ENCODE peak calls at places on chromosomes 7 and 10, in five cellular contexts. K is uterus, C is upper lobe of left lung, L is heart left ventricle, V is esophagus squamous epithelium. H is an unnamed sample.

GRCh38 chr7:69674701-69675182 is 76.5 kb downstream of the AUTS2 start:
- DNase-seq in K (no peak), C (no peak), L (no peak), V (no peak), H (no peak)

GRCh38 chr7:7522421-7522820 is 13.3 kb downstream of the COL28A1 start:
- DNase-seq in K (no peak), C (no peak), L (no peak), V (no peak), H (no peak)

GRCh38 chr7:95491634-95492314 is 6.0 kb downstream of the ASB4 start:
- DNase-seq in K (no peak), C (no peak), L (no peak), V (no peak), H (no peak)

GRCh38 chr7:11727864-11728263 is 104.1 kb downstream of the THSD7A start:
- DNase-seq in K (no peak), C (no peak), L (no peak), V (no peak), H (no peak)

GRCh38 chr10:101216207-101216607 is 13.1 kb downstream of the LBX1 start:
- DNase-seq in K (no peak), C (peak), L (no peak), V (no peak), H (no peak)

GRCh38 chr10:14617850-14618249 is 156.8 kb downstream of the FAM107B start:
- DNase-seq in K (no peak), C (no peak), L (no peak), V (no peak), H (no peak)

GRCh38 chr10:131175891-131176290 is 135.6 kb downstream of the TCERG1L start:
- DNase-seq in K (no peak), C (no peak), L (no peak), V (no peak), H (no peak)

GRCh38 chr10:4028027-4028471 is 243.0 kb upstream of the KLF6 start:
- DNase-seq in K (no peak), C (no peak), L (no peak), V (no peak), H (no peak)

GRCh38 chr7:5554287-5554785 is 130.7 kb upstream of the TNRC18 start:
- DNase-seq in K (no peak), C (no peak), L (no peak), V (no peak), H (no peak)

GRCh38 chr10:27550823-27551222 is 46.7 kb downstream of the RAB18 start:
- DNase-seq in K (no peak), C (no peak), L (no peak), V (no peak), H (no peak)

GRCh38 chr10:52599586-52600200 is 172.9 kb downstream of the MBL2 start:
- DNase-seq in K (no peak), C (no peak), L (no peak), V (no peak), H (no peak)

GRCh38 chr7:47332213-47332612 is 249.7 kb downstream of the TNS3 start:
- DNase-seq in K (no peak), C (no peak), L (no peak), V (no peak), H (no peak)

GRCh38 chr7:136870799-136871487 is 2.5 kb downstream of the CHRM2 start:
- DNase-seq in K (no peak), C (peak), L (peak), V (no peak), H (no peak)

GRCh38 chr7:116653204-116653603 is 18.8 kb upstream of the MET start:
- DNase-seq in K (no peak), C (no peak), L (no peak), V (no peak), H (peak)

GRCh38 chr10:46020871-46021553 is 9.4 kb downstream of the NCOA4 start:
- DNase-seq in K (no peak), C (no peak), L (no peak), V (no peak), H (no peak)

GRCh38 chr7:29573594-29573993 is 10.0 kb downstream of the PRR15 start:
- DNase-seq in K (no peak), C (no peak), L (no peak), V (no peak), H (no peak)

GRCh38 chr7:96085953-96086352 is 235.9 kb downstream of the SLC25A13 start:
- DNase-seq in K (no peak), C (no peak), L (no peak), V (no peak), H (no peak)

GRCh38 chr10:22620140-22620857 is 94.1 kb downstream of the PIP4K2A start:
- DNase-seq in K (peak), C (no peak), L (peak), V (no peak), H (peak)

GRCh38 chr7:125112741-125113309 is 183.2 kb upstream of the POT1 start:
- DNase-seq in K (no peak), C (no peak), L (no peak), V (no peak), H (no peak)

GRCh38 chr10:29546773-29547313 is 87.9 kb downstream of the SVIL start:
- DNase-seq in K (no peak), C (no peak), L (no peak), V (no peak), H (no peak)

GRCh38 chr10:113959383-113959760 is 84.3 kb upstream of the ADRB1 start:
- DNase-seq in K (no peak), C (no peak), L (no peak), V (no peak), H (no peak)

GRCh38 chr7:9264395-9264794 is 831.0 kb downstream of the NXPH1 start:
- DNase-seq in K (no peak), C (no peak), L (no peak), V (no peak), H (no peak)

GRCh38 chr7:30659312-30659711 is 22.9 kb downstream of the CRHR2 start:
- DNase-seq in K (no peak), C (no peak), L (no peak), V (no peak), H (no peak)

GRCh38 chr10:97584060-97584797 is at the start of gene HOGA1:
- DNase-seq in K (peak), C (no peak), L (peak), V (no peak), H (peak)

GRCh38 chr10:34575882-34576281 is 239.2 kb downstream of the PARD3 start:
- DNase-seq in K (no peak), C (no peak), L (no peak), V (no peak), H (peak)

GRCh38 chr7:81181066-81181465 is 262.2 kb upstream of the SEMA3C start:
- DNase-seq in K (no peak), C (no peak), L (no peak), V (no peak), H (no peak)

GRCh38 chr7:31263363-31263762 is 77.2 kb downstream of the NEUROD6 start:
- DNase-seq in K (no peak), C (no peak), L (no peak), V (no peak), H (no peak)

GRCh38 chr10:42836096-42836495 is 53.5 kb downstream of the BMS1 start:
- DNase-seq in K (no peak), C (no peak), L (no peak), V (no peak), H (no peak)

GRCh38 chr7:45590679-45591057 is 16.5 kb downstream of the ADCY1 start:
- DNase-seq in K (no peak), C (no peak), L (peak), V (no peak), H (no peak)

GRCh38 chr10:14545827-14546226 is 215.1 kb upstream of the FRMD4A start:
- DNase-seq in K (no peak), C (no peak), L (no peak), V (no peak), H (peak)

GRCh38 chr7:102834999-102835398 is 77.8 kb upstream of the LRRC17 start:
- DNase-seq in K (no peak), C (no peak), L (no peak), V (no peak), H (peak)

GRCh38 chr10:35639651-35640311 is 2.3 kb downstream of the FZD8 start:
- DNase-seq in K (peak), C (peak), L (peak), V (no peak), H (no peak)

GRCh38 chr10:78863601-78864239 is 205.0 kb upstream of the ZMIZ1 start:
- DNase-seq in K (no peak), C (no peak), L (no peak), V (no peak), H (no peak)

GRCh38 chr10:78745445-78745844 is 323.3 kb upstream of the ZMIZ1 start:
- DNase-seq in K (no peak), C (no peak), L (no peak), V (no peak), H (no peak)

GRCh38 chr10:71594934-71595571 is 124.5 kb downstream of the C10orf105 start:
- DNase-seq in K (no peak), C (no peak), L (no peak), V (no peak), H (no peak)

GRCh38 chr7:56083150-56083785 is 9.5 kb downstream of the PHKG1 start:
- DNase-seq in K (no peak), C (no peak), L (peak), V (no peak), H (no peak)
- TF ChIP-seq POLR2A in K (no peak), C (no peak), L (no peak), V (no peak), H (no peak)

GRCh38 chr10:102643346-102644065 is 773 bp upstream of the TRIM8 start:
- DNase-seq in K (peak), C (peak), L (peak), V (no peak), H (no peak)
- TF ChIP-seq POLR2A in K (peak), C (no peak), L (peak), V (peak), H (peak)

GRCh38 chr10:44981172-44982113 is 2.8 kb upstream of the DEPP1 start:
- DNase-seq in K (peak), C (no peak), L (peak), V (no peak), H (peak)
- TF ChIP-seq POLR2A in K (peak), C (no peak), L (no peak), V (no peak), H (peak)

GRCh38 chr10:103353281-103353680 is 2.3 kb upstream of the PCGF6 start:
- DNase-seq in K (no peak), C (no peak), L (no peak), V (no peak), H (peak)

GRCh38 chr10:103355906-103356599 is 5.1 kb upstream of the PCGF6 start:
- DNase-seq in K (no peak), C (no peak), L (no peak), V (no peak), H (no peak)

GRCh38 chr10:103350175-103350521 is 792 bp downstream of the PCGF6 start:
- DNase-seq in K (no peak), C (no peak), L (no peak), V (no peak), H (no peak)

GRCh38 chr10:103350522-103351260 is at the start of gene PCGF6:
- DNase-seq in K (peak), C (peak), L (peak), V (no peak), H (peak)
- TF ChIP-seq POLR2A in K (no peak), C (no peak), L (no peak), V (no peak), H (peak)

GRCh38 chr7:27699751-27700150 is 37.1 kb upstream of the HIBADH start:
- DNase-seq in K (no peak), C (no peak), L (no peak), V (no peak), H (no peak)
- TF ChIP-seq POLR2A in K (no peak), C (no peak), L (no peak), V (no peak), H (no peak)

H was measured in H54.